ENCODE peak calls at places on chromosomes 4 and X, in four cellular contexts. R, P, G and Y are unnamed samples.

GRCh38 chr4:16641971-16642370 is 256.5 kb downstream of the LDB2 start:
- DNase-seq in R (no peak), P (no peak), G (no peak), Y (no peak)

GRCh38 chr4:2796261-2797187 is 3.6 kb downstream of the SH3BP2 start:
- DNase-seq in R (peak; percentile 84), P (peak; percentile 65), G (peak; percentile 75), Y (no peak)

GRCh38 chr4:55033296-55033695 is 92.1 kb downstream of the KDR start:
- DNase-seq in R (no peak), P (no peak), G (no peak), Y (no peak)

GRCh38 chr4:87978656-87979055 is 3.1 kb downstream of the SPP1 start:
- DNase-seq in R (no peak), P (no peak), G (no peak), Y (no peak)

GRCh38 chr4:169885893-169886292 is 128.1 kb upstream of the HPF1 start:
- DNase-seq in R (no peak), P (no peak), G (no peak), Y (no peak)

GRCh38 chrX:119004920-119005524 is 30.6 kb downstream of the LONRF3 start:
- DNase-seq in R (peak; percentile 53), P (peak; percentile 72), G (peak; percentile 43), Y (peak; percentile 53)

GRCh38 chrX:121308276-121308805 is 260.9 kb downstream of the GLUD2 start:
- DNase-seq in R (peak; percentile 8), P (no peak), G (peak; percentile 47), Y (peak; percentile 42)

GRCh38 chrX:21798677-21799219 is 40.7 kb upstream of the MBTPS2 start:
- DNase-seq in R (no peak), P (no peak), G (peak; percentile 29), Y (no peak)

GRCh38 chr4:83870551-83870950 is 334.6 kb downstream of the GPAT3 start:
- DNase-seq in R (no peak), P (no peak), G (no peak), Y (no peak)

GRCh38 chrX:53441531-53442321 is 7.6 kb upstream of the HSD17B10 start:
- DNase-seq in R (peak; percentile 87), P (peak; percentile 93), G (peak; percentile 85), Y (peak; percentile 78)

GRCh38 chr4:21628116-21628515 is 320.5 kb downstream of the KCNIP4 start:
- DNase-seq in R (no peak), P (no peak), G (no peak), Y (peak; percentile 1)

GRCh38 chrX:68365356-68365755 is 67.9 kb downstream of the OPHN1 start:
- DNase-seq in R (no peak), P (no peak), G (no peak), Y (no peak)

GRCh38 chr4:1523506-1523905 is 117.3 kb upstream of the NKX1-1 start:
- DNase-seq in R (no peak), P (peak; percentile 31), G (no peak), Y (no peak)

GRCh38 chr4:121370729-121371325 is 10.0 kb downstream of the QRFPR start:
- DNase-seq in R (peak; percentile 11), P (no peak), G (peak; percentile 63), Y (peak; percentile 66)

GRCh38 chrX:73562986-73563739 is at the start of gene CHIC1:
- DNase-seq in R (peak; percentile 66), P (peak; percentile 70), G (peak; percentile 74), Y (peak; percentile 76)

GRCh38 chr4:80043534-80043933 is 29.5 kb downstream of the ANTXR2 start:
- DNase-seq in R (no peak), P (no peak), G (no peak), Y (no peak)

GRCh38 chrX:13994681-13995080 is 35.0 kb downstream of the GEMIN8 start:
- DNase-seq in R (no peak), P (no peak), G (no peak), Y (no peak)

GRCh38 chr4:86543560-86544312 is 50.4 kb upstream of the PTPN13 start:
- DNase-seq in R (no peak), P (no peak), G (no peak), Y (peak; percentile 6)
- H3K27ac ChIP-seq in R (no peak overlapping the region), P (no peak overlapping the region), G (no peak overlapping the region), Y (no peak overlapping the region)

DNA sequence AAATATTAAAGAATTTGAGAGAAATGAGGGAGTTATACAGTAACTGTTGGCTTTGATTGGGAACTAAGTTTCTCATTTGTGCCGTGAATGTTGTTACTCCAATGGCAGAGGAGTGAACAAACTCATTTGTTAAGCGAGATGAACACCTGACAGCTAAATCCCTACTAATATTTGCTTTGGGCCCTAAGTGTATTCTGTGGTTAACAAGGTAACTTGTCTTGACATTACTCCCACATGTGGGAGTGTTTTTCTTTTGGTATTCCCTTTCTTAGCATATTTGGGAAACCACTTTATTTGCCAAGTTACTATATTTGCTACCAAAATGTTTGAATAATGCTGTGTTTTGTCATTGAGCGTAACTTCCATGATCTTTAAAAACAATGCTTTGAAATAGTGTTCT is 82.4 kb downstream of the ARHGAP10 start:
- DNase-seq in R (no peak), P (no peak), G (no peak), Y (no peak)
- H3K27ac ChIP-seq in R (no peak overlapping the region), P (no peak overlapping the region), G (no peak overlapping the region), Y (no peak overlapping the region)

GRCh38 chr4:38869511-38869910 is 1.9 kb downstream of the FAM114A1 start:
- DNase-seq in R (no peak), P (no peak), G (no peak), Y (no peak)

GRCh38 chr4:38872620-38873019 is 5.0 kb downstream of the FAM114A1 start:
- DNase-seq in R (peak; percentile 50), P (peak; percentile 74), G (peak; percentile 61), Y (no peak)

GRCh38 chr4:38873290-38873949 is 5.8 kb downstream of the FAM114A1 start:
- DNase-seq in R (no peak), P (no peak), G (no peak), Y (peak; percentile 21)

GRCh38 chr4:38870098-38870850 is 2.7 kb downstream of the FAM114A1 start:
- DNase-seq in R (no peak), P (no peak), G (no peak), Y (no peak)

DNA sequence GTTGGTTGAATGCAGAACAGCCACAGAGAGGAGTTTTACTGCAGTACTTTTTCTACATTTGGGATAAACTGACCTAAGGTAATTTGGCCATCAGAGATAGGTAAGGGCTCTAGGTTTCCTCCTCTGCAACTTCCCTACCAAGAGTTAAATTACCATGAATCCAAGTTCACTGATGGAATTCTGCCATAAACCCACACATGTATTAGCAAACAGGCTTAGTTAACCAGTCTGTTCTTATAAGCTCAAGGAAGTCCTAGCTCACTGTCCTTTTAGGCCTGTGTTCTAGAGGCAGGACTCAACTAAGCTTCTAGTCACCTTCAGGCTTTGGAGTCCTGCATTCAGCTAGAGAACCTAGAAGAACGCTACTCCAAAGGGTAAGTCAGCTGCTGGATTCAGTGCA is 4.0 kb downstream of the FAM114A1 start:
- DNase-seq in R (no peak), P (no peak), G (no peak), Y (no peak)
- H3K27ac ChIP-seq in R (peak overlapping the region; percentile 98), P (peak overlapping the region; percentile 71), G (peak overlapping the region; percentile 44), Y (no peak overlapping the region)

GRCh38 chrX:63511361-63511760 is 160.2 kb upstream of the SPIN4 start:
- DNase-seq in R (no peak), P (no peak), G (no peak), Y (no peak)

GRCh38 chrX:63508668-63509067 is 157.5 kb upstream of the SPIN4 start:
- DNase-seq in R (no peak), P (no peak), G (no peak), Y (no peak)

GRCh38 chrX:63513825-63514574 is 162.9 kb upstream of the SPIN4 start:
- DNase-seq in R (no peak), P (no peak), G (no peak), Y (no peak)

DNA sequence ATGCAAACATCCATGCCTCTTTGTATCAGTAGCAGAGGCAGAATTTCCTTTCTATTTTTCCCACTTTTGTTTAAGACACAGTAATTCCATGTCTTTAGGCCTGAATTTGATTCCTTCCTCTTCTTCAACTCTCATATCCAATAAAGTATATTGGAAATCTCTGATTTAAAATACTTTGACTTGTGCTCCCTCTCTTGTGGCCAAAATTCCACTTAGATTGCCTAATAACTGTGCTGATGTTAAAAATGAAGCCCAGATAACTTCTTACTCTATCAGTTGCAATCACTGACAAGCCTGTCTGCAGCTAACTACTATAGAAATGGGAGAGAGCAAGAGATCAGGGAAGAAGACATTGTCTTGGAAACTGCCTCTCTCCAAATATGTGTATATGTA is 163.4 kb upstream of the SPIN4 start:
- DNase-seq in R (no peak), P (no peak), G (no peak), Y (no peak)
- H3K27ac ChIP-seq in R (no peak overlapping the region), P (no peak overlapping the region), G (no peak overlapping the region), Y (no peak overlapping the region)

GRCh38 chr4:183897193-183897592 is 7.9 kb upstream of the STOX2 start:
- DNase-seq in R (no peak), P (no peak), G (no peak), Y (no peak)
- H3K27ac ChIP-seq in R (no peak overlapping the region), P (no peak overlapping the region), G (no peak overlapping the region), Y (no peak overlapping the region)

DNA sequence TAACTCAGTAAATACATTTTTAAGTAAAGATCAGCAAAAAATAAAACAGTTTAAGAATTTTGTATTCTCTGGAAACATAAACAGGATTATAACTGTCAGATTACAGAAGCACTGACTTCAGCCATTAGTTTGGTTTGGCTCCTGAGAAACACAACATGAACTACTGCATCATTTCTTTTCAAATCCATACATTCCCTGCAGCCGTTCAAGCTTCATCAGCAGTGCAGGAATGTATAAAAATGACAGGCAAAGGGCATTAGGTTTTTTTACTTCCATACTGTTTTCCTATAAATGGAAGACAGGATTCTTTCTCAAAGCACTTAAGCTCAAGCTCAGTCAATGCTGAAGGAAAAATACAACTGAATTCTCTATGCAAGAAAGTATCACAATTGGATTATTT is 4.2 kb upstream of the MAB21L2 start:
- DNase-seq in R (no peak), P (no peak), G (no peak), Y (no peak)
- H3K27ac ChIP-seq in R (peak overlapping the region; percentile 91), P (no peak overlapping the region), G (no peak overlapping the region), Y (no peak overlapping the region)

GRCh38 chrX:23787745-23788118 is 4.8 kb downstream of the SAT1 start:
- DNase-seq in R (no peak), P (no peak), G (no peak), Y (no peak)
- H3K27ac ChIP-seq in R (peak overlapping the region; percentile 19), P (no peak overlapping the region), G (peak overlapping the region; percentile 85), Y (no peak overlapping the region)

GRCh38 chr4:117477925-117478324 is 392.5 kb upstream of the TRAM1L1 start:
- DNase-seq in R (no peak), P (no peak), G (no peak), Y (no peak)

GRCh38 chr4:117478702-117479101 is 393.3 kb upstream of the TRAM1L1 start:
- DNase-seq in R (no peak), P (no peak), G (no peak), Y (no peak)

GRCh38 chr4:117479673-117480072 is 394.3 kb upstream of the TRAM1L1 start:
- DNase-seq in R (no peak), P (no peak), G (no peak), Y (no peak)

DNA sequence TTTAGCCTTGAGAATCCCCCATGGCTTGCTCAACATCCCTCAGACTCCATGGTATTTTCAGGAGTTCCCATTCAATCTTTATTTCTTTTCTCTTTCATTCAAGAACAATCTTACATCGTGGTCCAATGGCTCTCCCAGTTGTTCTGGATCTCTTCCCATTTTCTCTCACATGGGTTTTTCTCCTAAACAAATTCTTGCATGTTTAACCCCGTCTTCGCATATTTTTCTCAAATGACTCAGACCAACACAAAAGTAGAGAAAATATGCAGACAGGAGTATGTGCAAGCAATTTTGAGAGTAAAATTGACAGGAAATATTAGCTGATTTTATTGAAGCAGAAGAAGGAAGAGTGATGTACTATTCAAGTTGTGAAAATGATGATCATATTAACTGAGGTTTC is 396.4 kb upstream of the TRAM1L1 start:
- DNase-seq in R (no peak), P (no peak), G (no peak), Y (no peak)
- H3K27ac ChIP-seq in R (no peak overlapping the region), P (no peak overlapping the region), G (no peak overlapping the region), Y (no peak overlapping the region)

GRCh38 chrX:40105016-40105790 is 7.4 kb upstream of the BCOR start:
- DNase-seq in R (peak; percentile 57), P (peak; percentile 72), G (peak; percentile 74), Y (no peak)
- H3K27ac ChIP-seq in R (peak overlapping the region; percentile 91), P (peak overlapping the region; percentile 79), G (peak overlapping the region; percentile 93), Y (no peak overlapping the region)